ENCODE peak calls at places on chromosome 9, in eight cellular contexts. O is keratinocyte, R is trophoblast cell, J is mesendoderm, L is fibroblast of lung, G is neural progenitor cell, F is HepG2, V is PC-3. M is an unnamed sample.

GRCh38 chr9:69444021-69444420 is 119.0 kb downstream of the ENTREP1 start:
- DNase-seq in L (peak; percentile 82), O (no peak), V (no peak), F (no peak), J (no peak), G (no peak), R (no peak), M (no peak)

GRCh38 chr9:73348485-73348884 is 196.8 kb downstream of the ANXA1 start:
- DNase-seq in V (no peak), J (peak; percentile 24), L (peak; percentile 8), R (no peak), G (peak; percentile 32), O (no peak), F (no peak), M (no peak)

GRCh38 chr9:134025606-134026541 is 593 bp downstream of the BRD3OS start:
- DNase-seq in J (peak; percentile 74), G (peak; percentile 88), R (peak; percentile 46), F (peak; percentile 36), L (peak; percentile 42), O (no peak), V (peak; percentile 13), M (peak; percentile 65)

GRCh38 chr9:129656795-129657390 is 8.6 kb upstream of the PRRX2 start:
- DNase-seq in R (no peak), F (peak; percentile 31), J (no peak), O (no peak), G (no peak), L (peak; percentile 65), V (peak; percentile 87), M (no peak)

GRCh38 chr9:37329576-37329975 is 92.9 kb upstream of the GRHPR start:
- DNase-seq in F (no peak), J (peak; percentile 31), R (peak; percentile 5), O (no peak), L (peak; percentile 13), G (peak; percentile 27), V (peak; percentile 32), M (peak; percentile 88)

GRCh38 chr9:131027048-131027871 is 18.3 kb downstream of the LAMC3 start:
- DNase-seq in O (no peak), L (no peak), G (no peak), R (no peak), J (no peak), V (no peak), F (no peak), M (no peak)

GRCh38 chr9:32251539-32251938 is 132.9 kb upstream of the ACO1 start:
- DNase-seq in V (peak; percentile 78), G (peak; percentile 74), F (peak; percentile 80), O (no peak), L (peak; percentile 16), J (peak; percentile 75), R (peak; percentile 78), M (peak; percentile 42)

GRCh38 chr9:121688149-121688680 is 36.8 kb downstream of the DAB2IP start:
- DNase-seq in O (no peak), R (no peak), J (no peak), L (no peak), F (no peak), G (no peak), V (no peak), M (no peak)

GRCh38 chr9:135487281-135488012 is 7.9 kb downstream of the PPP1R26 start:
- DNase-seq in R (no peak), V (no peak), L (no peak), O (no peak), J (no peak), G (no peak), F (no peak), M (no peak)

GRCh38 chr9:103183569-103184191 is 188.5 kb downstream of the CYLC2 start:
- DNase-seq in O (no peak), V (peak; percentile 7), G (no peak), L (no peak), R (no peak), J (no peak), F (peak; percentile 9), M (no peak)

GRCh38 chr9:120774719-120775118 is 18.5 kb downstream of the FBXW2 start:
- DNase-seq in J (no peak), L (no peak), O (no peak), G (no peak), F (no peak), V (peak; percentile 4), R (no peak), M (no peak)

GRCh38 chr9:75687359-75687953 is 203.0 kb upstream of the PCSK5 start:
- DNase-seq in L (no peak), R (no peak), J (no peak), G (no peak), V (no peak), O (no peak), F (no peak), M (peak; percentile 37)

GRCh38 chr9:100028201-100028784 is 70.5 kb downstream of the ERP44 start:
- DNase-seq in O (peak; percentile 5), R (peak; percentile 87), L (peak; percentile 62), V (peak; percentile 74), F (peak; percentile 61), G (peak; percentile 79), J (peak; percentile 89), M (peak; percentile 83)

GRCh38 chr9:8860925-8861324 is 1061.3 kb upstream of the DMAC1 start:
- DNase-seq in V (no peak), R (no peak), L (peak; percentile 60), F (no peak), G (no peak), O (no peak), J (no peak), M (no peak)

GRCh38 chr9:89375181-89375760 is 57.0 kb downstream of the SECISBP2 start:
- DNase-seq in J (peak; percentile 54), F (no peak), O (no peak), V (peak; percentile 2), R (no peak), L (no peak), G (no peak), M (peak; percentile 33)

GRCh38 chr9:9998491-9999287 is 614.1 kb downstream of the PTPRD start:
- DNase-seq in R (peak; percentile 31), J (peak; percentile 95), L (no peak), O (no peak), F (peak; percentile 4), G (peak; percentile 59), V (peak; percentile 4), M (peak; percentile 4)

GRCh38 chr9:120336753-120337090 is 243.2 kb downstream of the CDK5RAP2 start:
- DNase-seq in J (no peak), V (no peak), R (no peak), O (no peak), F (no peak), L (no peak), G (no peak), M (no peak)

GRCh38 chr9:19533373-19533772 is 124.6 kb downstream of the ACER2 start:
- DNase-seq in V (no peak), G (no peak), O (no peak), F (no peak), L (peak; percentile 37), R (no peak), J (no peak), M (no peak)

GRCh38 chr9:28909526-28909925 is 1336.2 kb upstream of the C9orf72 start:
- DNase-seq in J (no peak), R (no peak), F (no peak), L (no peak), O (no peak), V (no peak), G (no peak), M (no peak)

GRCh38 chr9:130912932-130913598 is 16.5 kb upstream of the QRFP start:
- DNase-seq in L (peak; percentile 79), F (no peak), R (peak; percentile 94), O (peak; percentile 66), J (no peak), V (peak; percentile 75), G (peak; percentile 70), M (no peak)

GRCh38 chr9:87687207-87687606 is 38.7 kb upstream of the CTSL start:
- DNase-seq in L (no peak), F (no peak), R (no peak), J (no peak), O (no peak), G (no peak), V (no peak), M (no peak)

GRCh38 chr9:36991516-36992134 is 42.4 kb downstream of the PAX5 start:
- DNase-seq in G (peak; percentile 73), V (peak; percentile 60), F (no peak), O (peak; percentile 41), R (peak; percentile 78), L (no peak), J (peak; percentile 75), M (peak; percentile 66)

DNA sequence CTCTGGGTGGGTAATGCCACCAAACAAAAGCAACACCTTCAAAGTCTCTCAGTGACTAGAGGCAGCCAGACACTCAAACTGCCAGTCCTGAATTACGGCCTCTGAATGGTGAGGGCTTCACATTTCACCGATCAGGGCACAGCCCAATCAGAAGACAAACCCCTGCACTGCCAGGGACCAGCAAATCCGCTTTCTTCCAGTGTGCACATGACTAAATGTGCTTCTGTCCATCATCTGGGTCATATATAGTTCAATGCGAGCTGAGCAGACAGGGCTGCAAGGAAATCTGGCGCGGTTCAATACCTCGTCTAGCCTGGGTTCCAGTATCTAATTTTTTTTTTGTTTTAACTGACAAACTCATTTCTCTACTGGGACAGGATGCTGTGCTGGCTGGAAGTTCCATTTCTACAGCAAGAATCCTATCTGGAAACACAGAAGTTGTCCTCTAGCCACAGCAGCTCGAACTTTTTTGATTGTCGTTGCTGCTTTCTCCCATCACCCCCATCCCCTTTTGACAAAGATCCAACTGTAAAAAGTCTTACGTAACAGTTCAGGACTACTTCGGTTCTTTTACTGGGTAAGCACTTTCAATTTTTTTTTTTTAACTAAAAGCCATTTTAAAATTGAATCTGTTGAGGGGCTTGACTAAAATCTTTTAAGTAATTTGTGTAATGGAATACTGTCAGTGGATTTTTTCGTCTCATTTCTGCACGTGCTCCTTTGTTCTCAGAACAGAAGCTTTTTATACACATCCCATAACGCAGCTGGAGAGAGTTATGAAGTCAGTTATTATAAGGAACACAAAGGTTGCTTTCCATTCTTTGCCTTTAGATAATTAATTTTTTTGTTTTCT is 112.7 kb downstream of the NR6A1 start:
- DNase-seq in G (peak; percentile 87), J (peak; percentile 89), F (peak; percentile 76), R (peak; percentile 93), V (peak; percentile 87), O (peak; percentile 58), L (peak; percentile 99), M (peak; percentile 88)
- H3K79me2 ChIP-seq in G (peaks cover 93% of the 10 kb centered on the region), J (peaks cover 2% of the 10 kb centered on the region), F (peaks cover 47% of the 10 kb centered on the region), R (no peaks in the 10 kb centered on the region), V (peaks cover 40% of the 10 kb centered on the region), O (peaks cover 30% of the 10 kb centered on the region), L (peaks cover 2% of the 10 kb centered on the region), M (peaks cover 49% of the 10 kb centered on the region)

GRCh38 chr9:123851851-123852250 is 78.1 kb downstream of the DENND1A start:
- DNase-seq in L (no peak), V (no peak), J (peak; percentile 33), F (no peak), G (peak; percentile 49), R (no peak), O (no peak), M (no peak)
- H3K79me2 ChIP-seq in L (no peaks in the 10 kb centered on the region), V (no peaks in the 10 kb centered on the region), J (no peaks in the 10 kb centered on the region), F (peaks cover 19% of the 10 kb centered on the region), G (peaks cover 58% of the 10 kb centered on the region), R (no peaks in the 10 kb centered on the region), O (no peaks in the 10 kb centered on the region), M (no peaks in the 10 kb centered on the region)

DNA sequence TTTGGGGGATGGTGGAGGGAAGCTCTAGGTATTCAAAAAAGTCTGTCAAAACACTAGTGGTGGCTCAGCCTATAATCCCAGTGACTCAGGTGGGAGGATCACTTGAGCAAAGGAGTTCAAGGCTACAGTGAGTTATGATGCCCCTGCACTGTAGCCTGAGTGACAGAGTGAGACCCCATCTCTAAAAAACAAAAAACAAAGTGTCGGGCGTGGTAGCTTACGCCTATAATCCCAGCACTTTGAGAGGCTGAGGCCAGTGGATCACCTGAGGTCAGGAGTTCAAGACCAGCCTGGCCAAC is 15.8 kb upstream of the SLC35D2 start:
- DNase-seq in J (no peak), F (peak; percentile 37), R (no peak), O (no peak), G (no peak), V (no peak), L (no peak), M (no peak)
- H3K79me2 ChIP-seq in J (peaks cover 15% of the 10 kb centered on the region), F (peaks cover 62% of the 10 kb centered on the region), R (no peaks in the 10 kb centered on the region), O (peaks cover 11% of the 10 kb centered on the region), G (peaks cover 84% of the 10 kb centered on the region), V (peaks cover 43% of the 10 kb centered on the region), L (peaks cover 15% of the 10 kb centered on the region), M (peaks cover 96% of the 10 kb centered on the region)

GRCh38 chr9:71937898-71938297 is 26.5 kb downstream of the C9orf85 start:
- DNase-seq in L (no peak), J (no peak), V (no peak), G (no peak), O (no peak), F (no peak), R (no peak), M (no peak)
- H3K79me2 ChIP-seq in L (peaks cover 5% of the 10 kb centered on the region), J (peaks cover 3% of the 10 kb centered on the region), V (peaks cover 17% of the 10 kb centered on the region), G (peaks cover 53% of the 10 kb centered on the region), O (peaks cover 36% of the 10 kb centered on the region), F (peaks cover 14% of the 10 kb centered on the region), R (no peaks in the 10 kb centered on the region), M (peaks cover 24% of the 10 kb centered on the region)

M was measured in OCI-LY7.